ENCODE peak calls at places on chromosomes 12 and 14, in six cellular contexts. O is pancreas, E is mammary epithelial cell, R is right cardiac atrium, K is neuronal stem cell, S is osteoblast. U is an unnamed sample.

GRCh38 chr12:120388711-120389431 is 19.9 kb upstream of the MSI1 start:
- DNase-seq in O (no peak), K (peak; percentile 97), R (no peak), E (no peak), S (peak; percentile 8), U (no peak)

GRCh38 chr12:85441740-85442139 is 161.7 kb downstream of the ALX1 start:
- DNase-seq in K (no peak), S (no peak), O (no peak), R (no peak), E (no peak), U (no peak)

GRCh38 chr12:40618621-40619020 is 73.6 kb upstream of the CNTN1 start:
- DNase-seq in K (no peak), S (no peak), E (no peak), R (no peak), O (no peak), U (no peak)

GRCh38 chr12:4050340-4050739 is 177.1 kb upstream of the PARP11 start:
- DNase-seq in E (no peak), O (no peak), K (no peak), S (no peak), R (no peak), U (no peak)

GRCh38 chr14:52918486-52918885 is 32.4 kb downstream of the FERMT2 start:
- DNase-seq in R (no peak), O (no peak), E (peak; percentile 52), K (no peak), S (no peak), U (no peak)

GRCh38 chr12:30939234-30939633 is 12.7 kb downstream of the TSPAN11 start:
- DNase-seq in K (no peak), R (no peak), E (no peak), S (no peak), O (no peak), U (no peak)

GRCh38 chr12:47071241-47071852 is 8.1 kb upstream of the PCED1B start:
- DNase-seq in O (no peak), E (no peak), R (no peak), S (peak; percentile 11), K (peak; percentile 35), U (no peak)

GRCh38 chr14:85391892-85392291 is 138.1 kb upstream of the FLRT2 start:
- DNase-seq in K (no peak), E (no peak), O (no peak), R (no peak), S (no peak), U (no peak)

GRCh38 chr12:47346251-47347019 is 266.7 kb upstream of the AMIGO2 start:
- DNase-seq in K (no peak), O (no peak), E (no peak), S (no peak), R (no peak), U (no peak)

DNA sequence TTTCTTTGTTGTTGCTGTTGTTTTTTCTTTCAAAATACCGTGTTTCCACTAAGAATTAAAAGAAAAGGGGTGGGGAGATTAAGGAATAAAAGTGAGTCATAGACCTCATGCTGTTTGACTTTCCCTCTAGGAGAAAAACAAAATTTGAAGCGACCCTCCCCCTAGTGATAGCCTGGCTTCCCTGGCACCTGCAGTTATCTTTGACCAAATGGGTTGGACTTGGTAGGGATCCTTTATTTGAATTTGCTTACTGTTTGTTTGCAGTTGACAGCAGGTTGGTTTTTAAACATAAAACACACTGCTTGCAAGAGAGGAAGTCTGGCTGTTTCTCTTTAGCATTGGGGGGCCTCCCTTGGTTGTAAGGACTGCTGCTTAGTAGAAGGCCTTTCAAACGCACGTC is 14.0 kb downstream of the OTX2 start:
- DNase-seq in E (no peak), R (no peak), K (no peak), O (no peak), S (no peak), U (no peak)
- H3K27me3 ChIP-seq in E (peaks cover 51% of the 10 kb centered on the region), R (peaks cover 8% of the 10 kb centered on the region), K (peaks cover 14% of the 10 kb centered on the region), O (peaks cover 49% of the 10 kb centered on the region), S (peaks cover 67% of the 10 kb centered on the region), U (no peaks in the 10 kb centered on the region)

GRCh38 chr12:127051139-127051538 is 1215.8 kb upstream of the TMEM132C start:
- DNase-seq in S (no peak), O (no peak), R (no peak), K (no peak), E (no peak), U (no peak)

GRCh38 chr12:127041985-127042625 is 1224.9 kb upstream of the TMEM132C start:
- DNase-seq in R (no peak), K (no peak), E (peak; percentile 36), O (no peak), S (no peak), U (no peak)

GRCh38 chr12:127044841-127045240 is 1222.1 kb upstream of the TMEM132C start:
- DNase-seq in E (no peak), K (no peak), R (no peak), S (no peak), O (no peak), U (no peak)

GRCh38 chr12:127046467-127046866 is 1220.5 kb upstream of the TMEM132C start:
- DNase-seq in S (no peak), K (no peak), O (no peak), R (no peak), E (no peak), U (no peak)
- H3K4me3 ChIP-seq in S (no peak overlapping the region), K (no peak overlapping the region), O (no peak overlapping the region), R (no peak overlapping the region), E (no peak overlapping the region), U (no peak overlapping the region)

DNA sequence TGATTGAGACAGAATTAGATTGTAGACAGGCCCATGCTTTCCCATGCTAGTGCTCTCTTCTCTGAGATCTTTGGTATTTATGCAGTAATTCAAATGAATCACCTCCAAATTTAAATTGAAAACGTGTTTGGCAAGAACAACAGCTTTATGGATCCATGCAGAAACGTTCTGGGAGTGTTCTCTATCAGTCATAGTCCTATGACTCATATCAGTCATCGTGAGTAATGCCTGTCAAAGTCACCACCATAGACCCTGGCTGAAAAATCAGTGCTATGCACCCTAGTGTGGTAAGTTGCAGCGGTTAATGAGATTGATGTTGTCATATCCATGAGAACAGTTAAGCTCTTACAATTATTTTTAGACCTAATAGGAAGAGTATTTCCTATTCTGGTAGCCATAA is 90.1 kb upstream of the FOXG1 start:
- DNase-seq in S (peak; percentile 43), E (peak; percentile 96), R (no peak), K (no peak), O (no peak), U (peak; percentile 42)
- H3K9me3 ChIP-seq in S (no peaks in the 10 kb centered on the region), E (no peaks in the 10 kb centered on the region), R (no peaks in the 10 kb centered on the region), K (no peaks in the 10 kb centered on the region), O (no peaks in the 10 kb centered on the region), U (no peaks in the 10 kb centered on the region)

DNA sequence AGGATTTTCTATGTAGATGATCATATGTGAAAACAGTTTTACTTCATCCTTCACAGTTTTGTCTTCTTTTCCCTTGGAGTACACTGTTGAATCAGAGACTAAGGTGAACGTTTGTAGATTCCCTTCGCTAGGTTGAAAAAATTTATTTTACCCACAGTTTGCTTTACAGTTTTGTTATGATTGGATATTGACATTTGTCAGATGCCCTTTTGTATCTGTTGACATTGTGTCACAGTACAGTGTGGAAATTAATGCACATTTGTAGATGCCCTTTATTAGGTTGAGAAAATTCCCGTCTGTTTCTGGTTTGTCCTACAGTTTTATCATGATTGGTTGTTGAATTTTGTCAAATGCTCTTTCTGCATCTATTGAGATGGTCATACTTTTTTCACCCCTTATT is 13.3 kb downstream of the G2E3 start:
- DNase-seq in S (no peak), O (no peak), R (no peak), K (no peak), E (no peak), U (no peak)
- H3K27me3 ChIP-seq in S (no peaks in the 10 kb centered on the region), O (no peaks in the 10 kb centered on the region), R (no peaks in the 10 kb centered on the region), K (no peaks in the 10 kb centered on the region), E (no peaks in the 10 kb centered on the region), U (no peaks in the 10 kb centered on the region)

DNA sequence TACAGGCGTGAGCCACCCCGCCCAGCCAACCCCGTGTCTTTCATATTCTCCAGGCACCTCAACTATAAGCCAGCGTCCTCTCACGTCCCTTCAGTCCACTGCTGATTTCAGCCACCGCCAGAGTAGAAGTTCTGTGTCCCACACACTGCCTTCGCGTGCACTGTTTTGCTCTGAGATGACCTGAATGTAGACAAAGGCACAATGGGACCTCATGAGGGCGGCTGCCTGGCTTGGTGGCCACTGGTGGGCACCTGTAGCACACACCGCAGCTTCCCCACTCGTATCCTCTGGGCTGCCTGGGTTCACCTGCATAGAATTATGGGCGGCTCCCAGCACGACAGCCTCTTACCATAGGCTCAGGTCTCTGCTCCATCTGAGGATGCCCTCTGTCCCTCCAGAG is 57.2 kb downstream of the GPR68 start:
- DNase-seq in E (no peak), S (no peak), O (no peak), R (no peak), K (no peak), U (no peak)
- H3K4me3 ChIP-seq in E (no peak overlapping the region), S (no peak overlapping the region), O (no peak overlapping the region), R (no peak overlapping the region), K (no peak overlapping the region), U (no peak overlapping the region)

DNA sequence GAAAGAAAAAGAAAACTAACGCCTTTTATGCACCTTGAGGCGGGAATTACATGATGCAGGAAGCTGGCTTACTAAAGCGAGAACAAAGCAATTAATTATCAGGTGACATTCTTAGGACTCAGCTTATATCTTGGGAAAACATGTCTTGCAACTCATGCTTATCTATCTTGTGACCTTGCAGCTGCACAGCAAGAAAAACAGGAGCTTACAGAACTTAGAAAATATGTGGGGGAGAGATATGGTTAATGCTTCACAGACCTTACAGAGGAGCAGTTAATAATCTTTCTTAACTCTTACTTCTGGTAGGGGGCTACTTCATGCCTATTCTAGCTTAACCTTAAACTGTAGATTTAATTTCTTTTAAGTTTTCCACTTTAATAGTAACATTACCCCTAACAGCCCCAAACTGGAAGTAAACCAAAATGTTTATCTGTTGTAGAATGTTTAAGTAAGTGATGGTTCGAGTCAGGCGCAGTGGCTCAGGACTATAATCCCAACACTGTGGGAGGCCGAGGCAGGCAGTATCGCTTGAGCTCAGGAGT is 13.2 kb upstream of the OR11G2 start:
- DNase-seq in K (no peak), O (no peak), S (no peak), R (no peak), E (no peak), U (no peak)
- H3K9me3 ChIP-seq in K (no peaks in the 10 kb centered on the region), O (no peaks in the 10 kb centered on the region), S (no peaks in the 10 kb centered on the region), R (no peaks in the 10 kb centered on the region), E (peaks cover 15% of the 10 kb centered on the region), U (no peaks in the 10 kb centered on the region)

DNA sequence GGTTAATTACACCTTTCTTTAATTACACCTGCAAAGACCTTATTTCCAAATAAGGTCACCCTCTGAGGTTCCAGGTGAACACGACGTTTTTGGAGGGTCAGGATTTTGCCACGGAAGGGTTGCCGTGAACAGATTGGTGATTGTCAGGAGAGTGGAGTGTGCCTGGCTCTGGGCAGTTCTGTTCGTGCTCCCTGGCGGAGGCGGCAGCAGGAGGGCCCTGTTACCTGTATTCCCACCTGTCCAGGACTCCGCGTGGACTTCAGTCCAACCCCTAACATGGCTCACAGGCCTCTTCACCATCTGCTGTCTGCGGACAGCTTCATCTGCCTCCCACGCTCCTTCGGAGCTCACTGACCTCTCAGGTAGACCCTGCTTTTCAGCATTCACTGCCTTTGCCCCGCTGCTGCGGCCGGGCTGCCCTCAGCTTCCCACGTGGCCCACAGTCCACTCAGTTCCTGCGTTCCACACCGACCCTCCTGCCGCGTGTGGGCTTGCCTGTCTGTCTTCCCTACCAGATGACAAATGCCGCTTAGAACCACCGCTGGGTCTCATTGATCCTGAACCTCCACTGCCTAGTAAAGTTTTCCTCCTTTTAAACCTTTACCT is 187.5 kb upstream of the DIO3 start:
- DNase-seq in O (no peak), K (no peak), S (no peak), R (no peak), E (no peak), U (no peak)
- H3K27me3 ChIP-seq in O (no peaks in the 10 kb centered on the region), K (no peaks in the 10 kb centered on the region), S (peaks cover 29% of the 10 kb centered on the region), R (no peaks in the 10 kb centered on the region), E (no peaks in the 10 kb centered on the region), U (no peaks in the 10 kb centered on the region)

GRCh38 chr12:20212658-20213387 is 155.5 kb upstream of the PDE3A start:
- DNase-seq in R (peak; percentile 93), S (peak; percentile 86), E (peak; percentile 69), O (no peak), K (peak; percentile 96), U (peak; percentile 96)
- H3K4me3 ChIP-seq in R (no peak overlapping the region), S (peak overlapping the region; percentile 51), E (no peak overlapping the region), O (no peak overlapping the region), K (no peak overlapping the region), U (no peak overlapping the region)

GRCh38 chr14:97747282-97747681 is 950.1 kb downstream of the VRK1 start:
- DNase-seq in S (no peak), R (no peak), O (no peak), E (no peak), K (no peak), U (no peak)
- H3K9me3 ChIP-seq in S (peaks cover 3% of the 10 kb centered on the region), R (no peaks in the 10 kb centered on the region), O (no peaks in the 10 kb centered on the region), E (peaks cover 8% of the 10 kb centered on the region), K (no peaks in the 10 kb centered on the region), U (no peaks in the 10 kb centered on the region)